ENCODE peak calls at places on chromosomes 7 and 10, in four cellular contexts. F is H1, O is mesenchymal stem cell, H is neuronal stem cell. M is an unnamed sample.

GRCh38 chr10:65358565-65358964 is 1567.3 kb upstream of the LRRTM3 start:
- DNase-seq in O (peak), F (no peak), H (no peak), M (peak)

GRCh38 chr7:1586827-1587705 is 17.2 kb upstream of the PSMG3 start:
- DNase-seq in H (no peak), F (no peak), O (no peak), M (no peak)

GRCh38 chr10:72334832-72335393 is 19.8 kb downstream of the DNAJB12 start:
- DNase-seq in H (no peak), O (peak), F (peak), M (no peak)

GRCh38 chr7:155653773-155654172 is 9.3 kb downstream of the RBM33 start:
- DNase-seq in H (no peak), F (no peak), O (peak), M (peak)

GRCh38 chr7:94655884-94656657 is at the start of gene SGCE:
- DNase-seq in F (peak), O (peak), H (peak), M (peak)

GRCh38 chr7:78787854-78788253 is 665.6 kb downstream of the MAGI2 start:
- DNase-seq in F (no peak), O (no peak), H (no peak), M (no peak)

GRCh38 chr10:63866747-63867140 is 345.5 kb downstream of the REEP3 start:
- DNase-seq in H (no peak), F (no peak), O (peak), M (peak)

GRCh38 chr7:141704741-141705140 is 2.8 kb upstream of the DENND11 start:
- DNase-seq in O (no peak), H (no peak), F (no peak), M (no peak)

GRCh38 chr7:19116121-19117080 is 1.0 kb downstream of the TWIST1 start:
- DNase-seq in H (peak), O (peak), F (peak), M (no peak)

GRCh38 chr7:105261689-105262088 is 127.0 kb downstream of the SRPK2 start:
- DNase-seq in H (no peak), F (no peak), O (peak), M (no peak)

DNA sequence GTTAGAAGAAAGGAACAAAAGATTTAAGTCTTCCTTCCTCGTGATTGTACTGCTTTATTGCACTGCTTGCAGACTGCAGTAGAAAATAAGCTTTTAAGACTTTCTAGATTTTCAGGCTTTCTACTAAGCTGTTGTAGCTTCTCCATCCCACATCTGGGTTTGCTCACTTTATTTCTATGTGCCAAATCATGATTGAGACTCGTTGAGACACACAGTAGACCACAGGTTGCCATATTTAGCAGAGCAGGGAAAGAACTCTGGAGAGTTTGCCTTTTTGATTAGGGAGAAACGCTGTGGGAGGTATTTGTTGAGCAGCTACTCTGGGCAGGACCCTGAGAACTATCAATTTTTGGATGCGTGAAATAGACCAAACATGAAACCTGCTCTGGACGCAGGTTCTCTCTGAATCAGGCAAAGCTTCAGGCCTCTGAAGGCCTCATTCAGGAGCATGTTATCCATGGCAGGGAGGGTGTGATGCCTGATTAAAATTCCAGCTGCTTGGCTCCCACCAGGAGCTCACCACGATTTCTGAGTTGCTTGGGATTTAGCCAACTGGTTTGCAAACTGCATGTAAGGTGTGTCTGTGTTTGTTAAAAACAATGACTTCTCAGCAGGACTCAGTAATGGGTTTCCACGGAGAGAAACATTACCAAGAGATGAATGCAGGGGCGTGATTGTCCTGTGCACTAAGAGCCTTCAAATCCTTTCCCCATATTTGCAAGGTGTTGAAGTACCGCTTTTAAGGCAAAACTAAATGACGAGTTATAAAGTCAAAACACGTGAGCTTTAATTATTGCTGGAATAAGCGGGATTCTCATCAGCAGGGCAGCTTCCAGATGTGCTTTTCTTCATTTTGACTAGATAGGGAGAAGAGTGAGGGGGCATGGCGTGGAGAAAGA is 88.9 kb upstream of the BTBD16 start:
- DNase-seq in F (no peak), H (no peak), O (peak), M (no peak)
- H3K4ac ChIP-seq in F (no peak), H (no peak), O (no peak), M (no peak)

DNA sequence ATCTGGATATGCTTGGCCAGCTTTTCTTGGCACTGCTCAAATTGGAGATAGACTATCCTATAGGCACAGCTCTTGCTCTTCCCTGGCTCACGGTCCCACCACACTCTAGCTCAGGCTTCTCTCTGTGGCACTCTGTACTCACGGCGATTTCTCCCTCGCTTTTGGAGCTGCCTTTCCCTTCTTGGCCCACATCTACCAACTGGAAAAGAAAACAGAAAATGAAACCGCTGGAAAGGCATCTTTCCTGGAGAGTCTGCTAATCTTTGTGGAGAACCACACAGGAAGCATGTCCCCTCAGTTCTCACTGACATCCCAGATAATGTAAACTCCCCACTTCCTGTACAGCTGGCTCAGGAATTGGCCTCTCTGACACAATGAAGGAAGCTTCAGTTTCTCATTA is 210.0 kb downstream of the JCAD start:
- DNase-seq in O (peak), F (no peak), H (no peak), M (no peak)
- H4K91ac ChIP-seq in O (peak), F (no peak), H (no peak), M (no peak)

DNA sequence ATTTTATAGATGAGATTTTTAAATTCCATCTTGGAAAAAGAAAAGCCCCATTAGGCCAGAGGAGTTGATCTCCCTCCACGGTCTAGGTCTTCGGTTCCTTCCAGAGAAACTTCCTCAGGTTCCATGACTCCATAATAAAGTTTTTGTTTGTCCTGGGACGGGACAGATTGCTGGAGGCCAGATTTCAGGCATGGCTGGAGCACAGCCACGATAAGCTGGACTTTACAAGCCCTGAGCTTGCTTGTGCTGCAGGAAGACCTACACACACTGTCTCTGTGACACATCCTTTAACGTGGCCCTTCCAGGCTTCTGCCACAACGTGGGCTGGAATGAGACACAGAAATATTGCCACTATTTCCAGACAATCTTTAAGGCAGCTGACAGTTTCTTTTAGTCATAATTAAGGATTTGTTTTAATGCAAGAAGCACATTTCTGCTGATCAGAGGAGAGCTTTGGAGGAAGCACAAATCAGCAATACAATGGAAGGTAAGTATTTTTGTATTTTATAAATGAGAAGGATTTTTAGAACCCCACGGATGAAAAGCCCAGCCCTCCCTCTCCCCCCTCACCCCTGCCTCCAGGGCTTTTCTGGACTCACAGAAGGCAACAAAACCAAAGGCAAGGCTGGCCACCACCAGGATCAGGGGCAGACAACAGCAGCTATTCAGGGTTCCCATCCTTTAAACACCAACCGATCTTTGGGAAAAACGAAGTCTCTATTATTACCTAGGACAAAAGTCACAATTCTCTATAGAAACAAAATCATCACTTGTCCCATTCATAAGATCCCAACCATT is 6.5 kb downstream of the CTBP2 start:
- DNase-seq in O (peak), F (no peak), H (no peak), M (no peak)
- H2BK12ac ChIP-seq in O (no peak), F (peak), H (no peak), M (no peak)

GRCh38 chr10:131900350-131901152 is at the start of gene PPP2R2D:
- DNase-seq in H (peak), F (peak), O (peak), M (peak)
- H3K4ac ChIP-seq in H (no peak), F (no peak), O (peak), M (peak)

GRCh38 chr10:122143238-122143841 is 127.8 kb upstream of the BTBD16 start:
- DNase-seq in F (no peak), H (no peak), O (no peak), M (peak)

GRCh38 chr10:122141821-122142651 is 129.1 kb upstream of the BTBD16 start:
- DNase-seq in O (peak), H (no peak), F (no peak), M (no peak)

GRCh38 chr10:122144199-122144598 is 126.9 kb upstream of the BTBD16 start:
- DNase-seq in H (no peak), F (no peak), O (no peak), M (no peak)

GRCh38 chr10:122140941-122141623 is 130.0 kb upstream of the BTBD16 start:
- DNase-seq in F (no peak), H (no peak), O (peak), M (peak)

GRCh38 chr10:122142652-122143237 is 128.4 kb upstream of the BTBD16 start:
- DNase-seq in F (peak), O (no peak), H (peak), M (peak)
- H4K91ac ChIP-seq in F (no peak), O (peak), H (no peak), M (no peak)

DNA sequence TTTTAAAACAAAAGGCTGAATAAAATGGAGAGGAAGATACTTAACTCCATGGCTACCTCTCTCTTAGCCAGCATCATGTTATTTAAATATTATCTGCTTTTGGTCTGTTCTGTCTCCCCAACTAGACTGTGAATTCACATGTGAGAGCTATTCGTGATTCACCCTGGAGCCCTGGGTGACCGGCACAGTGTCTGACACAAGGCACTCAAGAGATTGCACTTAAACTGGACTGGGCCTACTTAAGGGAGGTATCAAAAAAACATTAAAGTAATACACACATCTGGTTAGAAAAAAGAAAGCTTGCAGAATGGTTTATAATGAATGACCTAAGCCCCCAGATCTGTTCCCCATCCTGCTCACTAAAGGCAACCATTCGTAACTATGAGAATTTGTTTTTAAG is 74.6 kb downstream of the DGKI start:
- DNase-seq in O (peak), F (no peak), H (no peak), M (no peak)
- H2BK12ac ChIP-seq in O (no peak), F (no peak), H (no peak), M (no peak)

GRCh38 chr10:50033481-50033880 is 34.3 kb upstream of the WASHC2A start:
- DNase-seq in H (no peak), F (no peak), O (peak), M (no peak)
- H3K4ac ChIP-seq in H (no peak), F (no peak), O (no peak), M (no peak)

DNA sequence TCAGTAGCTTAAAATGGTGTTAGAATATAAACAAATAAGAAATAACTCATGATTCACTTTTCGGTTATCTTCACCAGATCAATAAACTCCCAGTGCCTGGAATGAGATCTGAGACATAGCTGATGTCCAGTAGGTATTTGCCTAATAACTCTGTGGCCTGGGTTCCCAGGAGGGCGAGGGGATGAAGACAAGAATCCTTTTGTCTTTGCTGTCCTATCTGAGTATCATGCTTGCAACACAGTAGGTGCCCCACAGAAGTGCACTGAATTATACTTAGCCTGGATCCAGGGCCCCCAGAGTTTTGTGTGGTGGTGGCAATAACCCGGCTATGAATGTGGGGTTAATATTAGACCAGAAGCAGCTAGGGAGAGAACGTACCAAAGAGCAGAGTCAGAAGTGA is 350.1 kb upstream of the AOAH start:
- DNase-seq in O (no peak), H (no peak), F (no peak), M (no peak)
- H4K91ac ChIP-seq in O (no peak), H (no peak), F (no peak), M (no peak)

GRCh38 chr7:71472962-71473361 is 341.0 kb downstream of the GALNT17 start:
- DNase-seq in F (no peak), O (no peak), H (no peak), M (no peak)
- H2BK12ac ChIP-seq in F (peak), O (no peak), H (no peak), M (no peak)

DNA sequence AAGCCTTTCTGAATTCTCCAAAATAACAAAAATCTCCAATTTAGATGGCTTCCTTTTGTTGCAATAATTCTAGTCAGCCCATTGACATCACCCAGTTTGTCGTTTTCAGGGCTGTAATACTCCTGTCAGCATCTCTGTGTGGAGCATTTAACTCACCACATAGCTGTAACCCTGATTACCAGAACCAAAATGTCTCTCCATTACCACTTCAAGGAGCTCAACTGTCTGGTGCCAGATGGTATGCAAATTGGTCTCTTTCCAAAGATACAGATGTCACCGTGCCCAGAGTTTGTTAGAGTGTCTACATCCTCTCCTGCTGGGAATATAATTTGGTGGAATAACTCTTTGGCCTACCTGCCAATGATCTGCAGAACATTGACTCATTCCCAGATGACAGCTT is 350.3 kb upstream of the POT1 start:
- DNase-seq in O (no peak), F (no peak), H (no peak), M (no peak)
- H3K4ac ChIP-seq in O (no peak), F (no peak), H (no peak), M (no peak)